ENCODE peak calls at places on chromosomes 11 and 22, in four cellular contexts. One of them, this sample, is unnamed. For H4K20me1, the result is how much of the 10 kb centered on the place peaks cover.

GRCh38 chr11:106231591-106231990 is 154.1 kb downstream of the AASDHPPT start:
- DNase-seq in GM12878: no peak
- DNase-seq in K562: no peak
- DNase-seq in HepG2: no peak
- DNase-seq in this sample: no peak

GRCh38 chr22:50136431-50137047 is 34.0 kb upstream of the PANX2 start:
- DNase-seq in GM12878: no peak
- DNase-seq in K562: no peak
- DNase-seq in HepG2: no peak
- DNase-seq in this sample: no peak

GRCh38 chr22:17637490-17638181 is 921 bp upstream of the BCL2L13 start:
- DNase-seq in GM12878: no peak
- DNase-seq in K562: no peak
- DNase-seq in HepG2: no peak
- DNase-seq in this sample: no peak

GRCh38 chr11:65559951-65560537 is 1.9 kb upstream of the LTBP3 start:
- DNase-seq in GM12878: no peak
- DNase-seq in K562: peak
- DNase-seq in HepG2: peak
- DNase-seq in this sample: peak

GRCh38 chr11:85682330-85683305 is 3.4 kb downstream of the CCDC89 start:
- DNase-seq in GM12878: no peak
- DNase-seq in K562: peak
- DNase-seq in HepG2: no peak
- DNase-seq in this sample: peak

GRCh38 chr11:1050581-1051355 is 14.2 kb upstream of the MUC6 start:
- DNase-seq in GM12878: no peak
- DNase-seq in K562: peak
- DNase-seq in HepG2: peak
- DNase-seq in this sample: peak

GRCh38 chr11:79273781-79274180 is 167.0 kb downstream of the TENM4 start:
- DNase-seq in GM12878: no peak
- DNase-seq in K562: no peak
- DNase-seq in HepG2: no peak
- DNase-seq in this sample: no peak

GRCh38 chr11:3916962-3917361 is 61.5 kb downstream of the STIM1 start:
- DNase-seq in GM12878: no peak
- DNase-seq in K562: no peak
- DNase-seq in HepG2: no peak
- DNase-seq in this sample: no peak

GRCh38 chr11:134643519-134644042 is 231.5 kb upstream of the B3GAT1 start:
- DNase-seq in GM12878: no peak
- DNase-seq in K562: no peak
- DNase-seq in HepG2: no peak
- DNase-seq in this sample: no peak

GRCh38 chr11:27392715-27393114 is 29.7 kb upstream of the CCDC34 start:
- DNase-seq in GM12878: no peak
- DNase-seq in K562: peak
- DNase-seq in HepG2: peak
- DNase-seq in this sample: peak

GRCh38 chr11:66262696-66263095 is 5.7 kb upstream of the RAB1B start:
- DNase-seq in GM12878: no peak
- DNase-seq in K562: no peak
- DNase-seq in HepG2: no peak
- DNase-seq in this sample: no peak

GRCh38 chr11:114159802-114160588 is 100.5 kb downstream of the ZBTB16 start:
- DNase-seq in GM12878: peak
- DNase-seq in K562: peak
- DNase-seq in HepG2: peak
- DNase-seq in this sample: peak

GRCh38 chr22:32052259-32052658 is 9.2 kb downstream of the SLC5A1 start:
- DNase-seq in GM12878: no peak
- DNase-seq in K562: no peak
- DNase-seq in HepG2: no peak
- DNase-seq in this sample: no peak

GRCh38 chr11:61111786-61112517 is 9.7 kb downstream of the CD5 start:
- DNase-seq in GM12878: no peak
- DNase-seq in K562: no peak
- DNase-seq in HepG2: no peak
- DNase-seq in this sample: no peak

GRCh38 chr11:65868076-65868667 is 4.4 kb downstream of the EFEMP2 start:
- DNase-seq in GM12878: no peak
- DNase-seq in K562: no peak
- DNase-seq in HepG2: no peak
- DNase-seq in this sample: no peak

GRCh38 chr11:46363031-46363407 is 15.8 kb downstream of the DGKZ start:
- DNase-seq in GM12878: no peak
- DNase-seq in K562: no peak
- DNase-seq in HepG2: no peak
- DNase-seq in this sample: peak

GRCh38 chr22:37680191-37680851 is 4.9 kb downstream of the LGALS1 start:
- DNase-seq in GM12878: no peak
- DNase-seq in K562: no peak
- DNase-seq in HepG2: no peak
- DNase-seq in this sample: no peak

GRCh38 chr11:13297917-13298356 is 20.3 kb downstream of the BMAL1 start:
- DNase-seq in GM12878: no peak
- DNase-seq in K562: no peak
- DNase-seq in HepG2: peak
- DNase-seq in this sample: no peak

GRCh38 chr11:94025695-94026394 is 4.7 kb downstream of the HEPHL1 start:
- DNase-seq in GM12878: no peak
- DNase-seq in K562: no peak
- DNase-seq in HepG2: no peak
- DNase-seq in this sample: no peak

DNA sequence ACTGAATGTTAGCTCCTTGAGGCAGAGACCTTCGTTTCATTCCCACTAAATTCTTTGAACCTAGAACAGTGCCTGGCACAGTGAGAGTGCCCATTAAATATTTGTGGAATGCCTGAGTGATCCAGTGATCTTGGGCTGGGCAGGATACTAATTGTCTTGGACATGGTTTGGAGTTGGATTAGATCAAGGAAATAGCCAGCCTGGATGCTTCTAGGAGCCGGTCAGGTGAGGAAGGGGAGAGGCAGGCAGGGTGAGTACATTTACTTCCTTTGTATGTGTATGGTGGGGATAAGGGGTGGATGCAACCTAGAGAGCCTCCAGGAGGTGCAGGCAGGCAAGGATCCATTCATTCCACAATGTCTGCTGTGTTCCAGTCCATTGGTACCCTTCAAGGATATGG is 3.6 kb downstream of the SREBF2 start:
- DNase-seq in GM12878: no peak
- DNase-seq in K562: no peak
- DNase-seq in HepG2: no peak
- DNase-seq in this sample: no peak
- H4K20me1 ChIP-seq in GM12878: under half
- H4K20me1 ChIP-seq in K562: under half
- H4K20me1 ChIP-seq in HepG2: under half
- H4K20me1 ChIP-seq in this sample: under half

GRCh38 chr11:103581680-103582265 is 454.7 kb upstream of the DDI1 start:
- DNase-seq in GM12878: no peak
- DNase-seq in K562: no peak
- DNase-seq in HepG2: no peak
- DNase-seq in this sample: no peak
- TF ChIP-seq MYC in GM12878: no peak
- TF ChIP-seq MYC in K562: no peak
- TF ChIP-seq MYC in HepG2: no peak
- TF ChIP-seq MYC in this sample: no peak

GRCh38 chr11:62879150-62879549 is 1.5 kb upstream of the SLC3A2 start:
- DNase-seq in GM12878: no peak
- DNase-seq in K562: no peak
- DNase-seq in HepG2: no peak
- DNase-seq in this sample: no peak

GRCh38 chr11:62880231-62880802 is 379 bp upstream of the SLC3A2 start:
- DNase-seq in GM12878: no peak
- DNase-seq in K562: no peak
- DNase-seq in HepG2: no peak
- DNase-seq in this sample: peak

GRCh38 chr11:62881579-62882427 is 1.1 kb downstream of the SLC3A2 start:
- DNase-seq in GM12878: peak
- DNase-seq in K562: peak
- DNase-seq in HepG2: peak
- DNase-seq in this sample: peak

GRCh38 chr11:62880803-62881578 is at the start of gene SLC3A2:
- DNase-seq in GM12878: peak
- DNase-seq in K562: peak
- DNase-seq in HepG2: peak
- DNase-seq in this sample: peak

GRCh38 chr11:62879554-62879953 is 1.1 kb upstream of the SLC3A2 start:
- DNase-seq in GM12878: no peak
- DNase-seq in K562: no peak
- DNase-seq in HepG2: no peak
- DNase-seq in this sample: peak
- H4K20me1 ChIP-seq in GM12878: under half
- H4K20me1 ChIP-seq in K562: under half
- H4K20me1 ChIP-seq in HepG2: under half
- H4K20me1 ChIP-seq in this sample: under half

GRCh38 chr11:16985297-16985696 is 28.9 kb downstream of the PLEKHA7 start:
- DNase-seq in GM12878: no peak
- DNase-seq in K562: no peak
- DNase-seq in HepG2: peak
- DNase-seq in this sample: no peak

GRCh38 chr11:16989554-16989953 is 24.7 kb downstream of the PLEKHA7 start:
- DNase-seq in GM12878: no peak
- DNase-seq in K562: no peak
- DNase-seq in HepG2: no peak
- DNase-seq in this sample: no peak

GRCh38 chr11:16984229-16984628 is 30.0 kb downstream of the PLEKHA7 start:
- DNase-seq in GM12878: no peak
- DNase-seq in K562: no peak
- DNase-seq in HepG2: no peak
- DNase-seq in this sample: no peak

GRCh38 chr11:16986434-16987204 is 27.6 kb downstream of the PLEKHA7 start:
- DNase-seq in GM12878: peak
- DNase-seq in K562: peak
- DNase-seq in HepG2: no peak
- DNase-seq in this sample: no peak

GRCh38 chr11:16987205-16987568 is 27.0 kb downstream of the PLEKHA7 start:
- DNase-seq in GM12878: no peak
- DNase-seq in K562: peak
- DNase-seq in HepG2: no peak
- DNase-seq in this sample: no peak
- TF ChIP-seq MYC in GM12878: no peak
- TF ChIP-seq MYC in K562: no peak
- TF ChIP-seq MYC in HepG2: no peak
- TF ChIP-seq MYC in this sample: no peak

GRCh38 chr22:46107089-46107664 is 43.1 kb upstream of the PPARA start:
- DNase-seq in GM12878: no peak
- DNase-seq in K562: no peak
- DNase-seq in HepG2: no peak
- DNase-seq in this sample: no peak
- H4K20me1 ChIP-seq in GM12878: under half
- H4K20me1 ChIP-seq in K562: under half
- H4K20me1 ChIP-seq in HepG2: under half
- H4K20me1 ChIP-seq in this sample: under half

DNA sequence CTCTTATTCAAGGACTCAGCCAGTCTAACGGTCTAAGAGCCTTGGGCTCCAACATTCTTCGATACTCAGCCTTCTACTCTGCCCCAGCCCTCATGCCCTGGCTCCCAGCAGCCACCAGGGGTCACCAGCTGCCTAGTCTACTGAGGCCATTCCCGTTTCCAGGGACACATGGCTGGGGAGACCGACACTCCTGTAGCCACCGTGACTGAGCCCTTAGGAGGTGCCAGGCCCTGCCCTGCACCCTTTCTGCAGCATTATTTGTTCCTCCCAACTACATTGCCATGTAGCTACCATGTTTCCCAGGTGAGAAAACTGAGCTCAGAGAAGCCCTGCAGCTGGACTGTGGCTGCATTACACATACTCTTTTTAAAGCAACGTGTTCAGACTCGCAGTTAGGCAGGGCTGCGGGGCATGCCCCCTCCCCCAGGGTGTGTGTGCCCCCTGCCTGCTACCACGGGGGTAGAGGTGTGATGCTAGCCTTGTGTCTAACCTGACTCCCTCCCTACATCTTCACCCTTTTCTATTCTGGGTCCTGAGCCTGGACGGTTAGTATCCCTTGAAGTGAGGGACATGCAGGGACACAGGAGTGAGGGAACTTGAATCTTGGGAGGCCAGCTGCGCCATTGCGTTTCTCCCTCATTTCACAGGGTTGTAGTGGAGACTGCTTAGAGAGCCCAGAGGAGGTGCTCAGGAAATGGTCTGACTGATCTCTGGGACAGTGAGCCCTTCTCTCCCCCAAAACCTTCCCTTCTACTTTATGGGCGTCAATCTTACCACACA is 17.5 kb downstream of the ATG16L2 start:
- DNase-seq in GM12878: no peak
- DNase-seq in K562: peak
- DNase-seq in HepG2: peak
- DNase-seq in this sample: peak
- TF ChIP-seq MYC in GM12878: no peak
- TF ChIP-seq MYC in K562: peak
- TF ChIP-seq MYC in HepG2: peak
- TF ChIP-seq MYC in this sample: peak

This sample was measured in endothelial cell of umbilical vein.